ENCODE peak calls at places on chromosomes 12 and 14, in five cellular contexts. T, W, G, D and Y are unnamed samples.

GRCh38 chr12:125187148-125187733 is 122.0 kb downstream of the AACS start:
- DNase-seq in T (no peak), W (peak; percentile 65), G (no peak), D (no peak), Y (no peak)

GRCh38 chr12:92193846-92194245 is 48.2 kb upstream of the BTG1 start:
- DNase-seq in T (no peak), W (no peak), G (no peak), D (no peak), Y (no peak)

GRCh38 chr14:34713681-34714319 is 593 bp downstream of the CFL2 start:
- DNase-seq in T (peak; percentile 26), W (no peak), G (peak; percentile 47), D (no peak), Y (peak; percentile 59)

GRCh38 chr12:57826966-57827365 is 8.4 kb upstream of the AVIL start:
- DNase-seq in T (no peak), W (no peak), G (no peak), D (no peak), Y (no peak)

GRCh38 chr12:46174919-46175318 is 93.9 kb downstream of the SLC38A1 start:
- DNase-seq in T (no peak), W (no peak), G (no peak), D (no peak), Y (no peak)

GRCh38 chr14:69079188-69079742 is 73.7 kb downstream of the DCAF5 start:
- DNase-seq in T (no peak), W (no peak), G (no peak), D (no peak), Y (peak; percentile 82)

GRCh38 chr12:60760965-60761364 is 1165.1 kb downstream of the SLC16A7 start:
- DNase-seq in T (no peak), W (no peak), G (no peak), D (no peak), Y (no peak)

GRCh38 chr12:107661830-107662229 is 23.8 kb upstream of the PWP1 start:
- DNase-seq in T (peak; percentile 52), W (no peak), G (no peak), D (no peak), Y (no peak)

GRCh38 chr12:12405882-12406281 is 49.0 kb downstream of the BORCS5 start:
- DNase-seq in T (no peak), W (no peak), G (no peak), D (no peak), Y (no peak)

GRCh38 chr12:15584366-15585041 is 204.7 kb downstream of the EPS8 start:
- DNase-seq in T (peak; percentile 84), W (no peak), G (peak; percentile 71), D (no peak), Y (no peak)

GRCh38 chr14:101808020-101808641 is 46.6 kb downstream of the PPP2R5C start:
- DNase-seq in T (no peak), W (peak; percentile 58), G (peak; percentile 54), D (peak; percentile 37), Y (no peak)

GRCh38 chr12:22598141-22598762 is 26.7 kb upstream of the ETNK1 start:
- DNase-seq in T (no peak), W (no peak), G (no peak), D (no peak), Y (peak; percentile 23)

GRCh38 chr14:61186793-61187641 is 94.1 kb downstream of the TMEM30B start:
- DNase-seq in T (no peak), W (no peak), G (no peak), D (no peak), Y (no peak)

GRCh38 chr12:11834104-11834812 is 184.8 kb downstream of the ETV6 start:
- DNase-seq in T (peak; percentile 42), W (no peak), G (no peak), D (no peak), Y (no peak)

GRCh38 chr14:80003138-80003537 is 208.2 kb downstream of the DIO2 start:
- DNase-seq in T (no peak), W (no peak), G (no peak), D (no peak), Y (no peak)

GRCh38 chr12:119840617-119841016 is 36.5 kb downstream of the CIT start:
- DNase-seq in T (no peak), W (no peak), G (no peak), D (no peak), Y (no peak)

GRCh38 chr14:53663709-53664108 is 292.9 kb downstream of the BMP4 start:
- DNase-seq in T (no peak), W (peak; percentile 12), G (no peak), D (no peak), Y (no peak)
- TF ChIP-seq CTCF in T (no peak), W (peak; percentile 19), G (no peak), D (peak; percentile 39), Y (peak; percentile 44)

DNA sequence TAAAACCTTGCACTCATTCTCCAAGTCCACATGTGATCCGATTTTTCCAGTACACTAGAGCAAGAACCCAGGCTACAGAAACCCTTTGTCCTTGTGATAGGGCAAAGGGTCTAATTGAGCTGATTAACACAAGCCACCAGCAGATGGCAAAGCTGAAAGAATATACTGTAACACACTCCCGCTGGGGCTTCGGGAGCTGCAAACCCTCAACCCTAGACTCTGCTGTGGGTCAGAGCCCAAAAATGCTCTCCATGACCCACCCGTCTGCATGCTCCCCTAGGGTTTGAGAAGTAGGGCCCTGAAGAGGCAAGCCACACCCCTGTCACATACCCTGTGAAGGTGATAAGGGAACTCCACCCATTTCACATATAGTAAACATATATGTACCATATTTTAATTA is 33.6 kb upstream of the PCNX1 start:
- DNase-seq in T (peak; percentile 54), W (no peak), G (peak; percentile 9), D (no peak), Y (no peak)
- TF ChIP-seq CTCF in T (no peak), W (no peak), G (peak; percentile 27), D (no peak), Y (no peak)

DNA sequence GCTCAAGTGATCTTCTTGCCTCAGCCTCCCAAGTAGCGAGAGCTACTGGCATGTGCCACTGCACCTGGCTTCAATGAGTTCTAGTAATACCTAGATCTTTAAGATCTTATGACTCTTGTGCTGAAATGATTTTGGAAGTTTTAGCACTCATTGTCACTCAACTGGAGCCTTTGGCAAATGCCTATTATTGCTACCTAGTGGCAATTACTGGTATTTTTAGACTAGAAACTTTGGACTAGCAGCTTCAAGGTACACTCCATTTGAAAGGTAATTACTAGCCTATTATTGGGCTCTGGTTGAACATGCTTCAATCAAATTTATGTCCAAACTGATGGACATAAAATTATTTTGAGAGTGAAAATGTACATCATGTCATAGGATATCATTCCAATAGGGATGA is 80.7 kb upstream of the MUCL1 start:
- DNase-seq in T (no peak), W (no peak), G (no peak), D (no peak), Y (no peak)
- TF ChIP-seq CTCF in T (no peak), W (no peak), G (no peak), D (peak; percentile 29), Y (no peak)

DNA sequence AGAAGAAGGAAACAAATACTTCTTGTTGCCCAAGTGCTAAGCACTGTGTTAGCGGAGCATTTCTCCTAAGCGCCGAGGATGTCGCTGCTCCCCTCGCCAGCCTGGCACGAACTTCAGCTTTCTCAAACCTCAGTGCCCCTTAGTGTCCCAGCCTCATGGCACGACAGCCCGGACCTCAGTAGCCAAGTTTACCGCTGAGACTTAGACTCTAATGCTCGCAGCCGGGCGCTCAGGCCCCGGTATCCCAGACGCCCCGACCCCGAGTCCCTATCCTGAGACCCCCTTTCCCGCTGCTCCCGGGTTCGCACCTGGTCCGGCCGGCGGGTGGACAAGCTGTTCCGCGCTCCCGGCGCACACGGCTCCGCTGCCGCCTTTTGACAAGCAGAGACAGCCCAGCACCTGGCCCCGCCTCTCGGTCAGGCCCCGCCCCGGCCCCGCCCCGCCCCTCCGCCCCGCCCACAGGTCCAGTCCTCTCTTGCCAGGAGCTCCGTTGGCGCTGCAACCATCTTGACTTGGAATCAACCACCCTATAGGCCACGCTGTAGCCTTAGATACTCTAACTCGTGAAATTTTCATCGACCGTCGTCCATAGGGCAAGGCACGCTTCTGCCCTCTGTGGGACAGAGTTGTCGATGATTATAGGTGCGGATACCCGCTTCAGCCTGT is at the start of gene VDR:
- DNase-seq in T (peak; percentile 81), W (peak; percentile 78), G (peak; percentile 69), D (peak; percentile 43), Y (peak; percentile 65)
- TF ChIP-seq CTCF in T (peak; percentile 30), W (no peak), G (peak; percentile 58), D (no peak), Y (peak; percentile 39)

GRCh38 chr12:32917094-32917611 is 20.6 kb upstream of the PKP2 start:
- DNase-seq in T (no peak), W (no peak), G (no peak), D (no peak), Y (no peak)

GRCh38 chr12:32922546-32923297 is 26.1 kb upstream of the PKP2 start:
- DNase-seq in T (no peak), W (no peak), G (no peak), D (no peak), Y (no peak)

GRCh38 chr12:32920506-32921085 is 24.0 kb upstream of the PKP2 start:
- DNase-seq in T (no peak), W (no peak), G (no peak), D (no peak), Y (no peak)

GRCh38 chr12:32921397-32921796 is 24.8 kb upstream of the PKP2 start:
- DNase-seq in T (no peak), W (no peak), G (no peak), D (no peak), Y (no peak)

DNA sequence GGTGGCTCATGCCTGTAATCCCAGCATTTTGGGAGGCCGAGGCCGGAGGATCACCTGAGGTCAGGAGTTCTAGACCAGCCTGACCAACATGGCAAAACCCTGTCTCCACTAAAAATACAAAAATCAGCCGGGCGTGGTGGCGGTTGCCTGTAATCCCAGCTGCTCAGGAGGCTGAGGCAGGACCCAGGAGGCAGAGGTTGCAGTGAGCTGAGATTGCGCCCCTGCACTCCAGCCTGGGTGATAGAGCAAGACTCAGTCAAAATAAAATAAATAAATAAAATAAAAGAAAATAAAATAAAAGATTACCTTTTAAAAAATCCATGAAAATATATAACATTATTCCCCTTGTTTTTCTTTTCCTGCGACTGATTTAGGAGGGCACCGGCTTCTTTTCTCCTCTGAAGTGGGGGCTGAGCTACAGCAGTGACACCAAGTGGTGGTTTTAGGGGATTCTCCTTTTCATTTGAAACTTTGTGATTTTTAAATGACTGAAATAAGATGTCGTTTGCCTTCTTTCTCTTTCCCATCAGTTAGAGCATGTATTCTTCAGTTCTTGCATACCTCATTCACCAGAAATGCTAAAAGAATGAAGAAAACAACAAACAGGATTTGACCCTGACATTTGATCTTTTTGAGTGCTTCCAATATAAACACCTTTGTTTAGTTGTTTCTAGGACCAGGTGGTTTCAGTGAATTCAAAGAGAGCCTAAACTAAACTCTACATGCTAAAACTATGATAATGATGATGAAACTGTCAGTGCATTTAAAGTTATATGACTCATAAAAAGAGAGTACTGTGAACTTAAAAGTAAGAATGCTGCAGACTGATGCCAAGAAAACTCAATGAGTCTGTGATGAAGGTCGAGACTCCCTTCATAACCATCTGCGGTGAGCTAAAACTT is 22.6 kb upstream of the PKP2 start:
- DNase-seq in T (peak; percentile 21), W (peak; percentile 12), G (peak; percentile 11), D (no peak), Y (no peak)
- TF ChIP-seq CTCF in T (peak; percentile 35), W (peak; percentile 63), G (peak; percentile 72), D (peak; percentile 87), Y (peak; percentile 71)

GRCh38 chr12:41795910-41796309 is 348.8 kb downstream of the GXYLT1 start:
- DNase-seq in T (peak; percentile 7), W (peak; percentile 17), G (no peak), D (peak; percentile 4), Y (no peak)
- TF ChIP-seq CTCF in T (peak; percentile 16), W (no peak), G (peak; percentile 52), D (peak; percentile 39), Y (peak; percentile 9)